ENCODE peak calls at places on chromosome 13, in seven cellular contexts. G is HL-60, O is GM23338, U is adrenal gland, C is cardiac muscle cell, T is tibial nerve, D is lung. L is an unnamed sample.

GRCh38 chr13:97445504-97446187 is 11.7 kb downstream of the RAP2A start:
- DNase-seq in U (no peak), G (no peak), O (no peak), C (no peak), D (no peak), T (no peak), L (no peak)

GRCh38 chr13:63409791-63410351 is 1994.2 kb upstream of the PCDH20 start:
- DNase-seq in C (no peak), O (no peak), U (no peak), G (no peak), D (no peak), T (no peak), L (no peak)

GRCh38 chr13:66673401-66673800 is 556.7 kb downstream of the PCDH9 start:
- DNase-seq in O (no peak), D (no peak), T (no peak), U (no peak), C (no peak), G (no peak), L (no peak)

GRCh38 chr13:91372813-91373420 is 25.4 kb downstream of the MIR17HG start:
- DNase-seq in O (no peak), U (no peak), D (no peak), T (no peak), C (no peak), G (no peak), L (no peak)

GRCh38 chr13:107545946-107546502 is 669.3 kb downstream of the LIG4 start:
- DNase-seq in U (no peak), O (no peak), C (peak), D (no peak), T (no peak), G (no peak), L (no peak)

GRCh38 chr13:30757026-30757425 is 21.7 kb downstream of the ALOX5AP start:
- DNase-seq in D (no peak), T (no peak), G (no peak), C (peak), U (no peak), O (no peak), L (peak)

GRCh38 chr13:26548251-26548765 is 9.2 kb upstream of the WASF3 start:
- DNase-seq in C (no peak), D (no peak), G (no peak), U (no peak), T (no peak), O (no peak), L (no peak)

GRCh38 chr13:110779046-110779445 is 65.5 kb downstream of the ING1 start:
- DNase-seq in U (no peak), O (no peak), T (no peak), D (no peak), C (no peak), G (no peak), L (no peak)

GRCh38 chr13:74891610-74892009 is 590.4 kb downstream of the TBC1D4 start:
- DNase-seq in O (no peak), C (no peak), U (no peak), T (no peak), G (no peak), D (no peak), L (no peak)

GRCh38 chr13:109743706-109744453 is 42.5 kb downstream of the IRS2 start:
- DNase-seq in C (peak), D (no peak), O (no peak), U (no peak), T (no peak), G (no peak), L (peak)

GRCh38 chr13:102784501-102784900 is 10.9 kb upstream of the TEX30 start:
- DNase-seq in C (no peak), G (no peak), U (no peak), T (no peak), D (no peak), O (no peak), L (no peak)

GRCh38 chr13:21243045-21243842 is 66.8 kb downstream of the MRPL57 start:
- DNase-seq in C (no peak), O (no peak), G (no peak), T (no peak), D (no peak), U (no peak), L (no peak)

GRCh38 chr13:106619688-106620555 is 52.0 kb upstream of the ARGLU1 start:
- DNase-seq in U (no peak), T (no peak), D (no peak), O (peak), G (no peak), C (peak), L (peak)

GRCh38 chr13:44306401-44307192 is 67.0 kb upstream of the SERP2 start:
- DNase-seq in D (no peak), G (no peak), C (peak), T (peak), U (peak), O (peak), L (peak)

GRCh38 chr13:68551701-68552522 is 1321.8 kb upstream of the PCDH9 start:
- DNase-seq in O (no peak), G (no peak), U (no peak), D (no peak), T (no peak), C (no peak), L (no peak)

GRCh38 chr13:44921931-44922758 is 67.1 kb downstream of the NUFIP1 start:
- DNase-seq in D (peak), G (no peak), O (no peak), C (peak), U (peak), T (peak), L (no peak)

GRCh38 chr13:19998960-19999359 is 40.4 kb downstream of the ZMYM2 start:
- DNase-seq in O (no peak), G (no peak), T (no peak), C (no peak), D (no peak), U (no peak), L (no peak)

GRCh38 chr13:107942030-107942617 is 273.2 kb downstream of the LIG4 start:
- DNase-seq in T (no peak), U (no peak), G (no peak), D (no peak), O (no peak), C (no peak), L (no peak)

DNA sequence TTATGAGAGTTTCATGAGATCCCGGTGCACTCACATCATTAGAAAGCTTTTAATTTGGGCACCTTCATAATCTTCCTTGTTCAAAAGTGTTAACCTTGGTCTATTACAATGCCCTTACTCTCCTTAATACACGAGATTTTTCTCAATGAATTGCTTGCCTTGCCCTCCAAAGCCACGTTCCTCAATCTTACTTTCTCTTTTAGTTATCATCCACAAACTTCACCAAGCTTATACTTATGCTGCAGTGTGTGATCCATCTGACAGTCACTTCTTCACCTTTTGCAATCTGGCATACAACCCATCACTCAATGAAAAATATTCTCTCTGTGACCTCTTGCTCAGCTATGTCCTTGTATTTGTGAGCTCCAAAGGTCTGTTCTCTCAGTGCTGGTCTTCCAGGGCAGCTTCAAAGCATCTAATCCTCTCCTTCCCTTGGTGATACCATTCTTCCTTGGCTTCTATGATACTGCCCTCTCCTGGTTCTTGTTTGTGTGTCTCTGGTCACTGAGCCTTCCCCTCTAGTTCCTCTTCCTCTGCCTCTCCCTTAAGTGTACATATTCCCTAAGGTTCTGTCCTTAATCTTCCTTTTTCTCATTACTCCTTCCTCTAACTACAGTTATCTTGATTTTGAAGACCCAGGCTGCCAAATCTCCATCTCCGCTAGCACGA is 202.2 kb upstream of the STARD13 start:
- DNase-seq in C (no peak), D (no peak), O (peak), U (no peak), T (no peak), G (no peak), L (peak)
- TF ChIP-seq CTCF in C (peak), D (peak), O (peak), U (peak), T (peak), G (peak), L (peak)

DNA sequence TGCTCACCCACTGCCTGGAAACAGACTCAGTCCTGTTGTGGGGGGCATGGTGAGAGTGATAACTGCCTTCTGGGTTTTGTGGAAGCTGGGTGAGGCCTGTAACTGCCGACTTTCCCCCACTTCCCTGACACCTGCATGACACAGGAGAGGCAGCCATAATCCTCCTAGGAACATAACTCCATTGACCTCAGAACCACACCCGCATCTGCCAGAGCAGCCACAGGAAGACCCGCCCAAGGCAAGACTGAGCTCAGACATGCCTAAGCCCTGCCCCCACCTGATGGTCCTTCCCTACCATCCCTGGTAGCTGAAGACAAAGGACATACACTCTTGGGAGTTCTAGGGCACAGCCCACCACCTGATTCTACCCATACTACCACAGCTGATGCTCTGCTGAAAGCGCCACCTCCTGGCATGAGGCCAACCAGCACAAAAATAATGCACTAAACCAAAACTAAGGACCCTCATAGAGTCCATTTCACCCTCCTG is 326.7 kb downstream of the RBM26 start:
- DNase-seq in U (no peak), C (no peak), D (no peak), G (no peak), O (peak), T (no peak), L (peak)
- H3K4me3 ChIP-seq in U (no peak), C (no peak), D (no peak), G (no peak), O (no peak), T (no peak), L (no peak)

GRCh38 chr13:50170447-50171037 is 155.3 kb downstream of the KCNRG start:
- DNase-seq in C (no peak), G (no peak), D (no peak), U (no peak), O (no peak), T (no peak), L (no peak)
- TF ChIP-seq CTCF in C (peak), G (no peak), D (no peak), U (peak), O (no peak), T (peak), L (no peak)

GRCh38 chr13:48780713-48781341 is 127.1 kb downstream of the CYSLTR2 start:
- DNase-seq in O (no peak), C (no peak), G (no peak), T (no peak), U (no peak), D (no peak), L (no peak)

GRCh38 chr13:48784906-48785555 is 131.3 kb downstream of the CYSLTR2 start:
- DNase-seq in T (no peak), O (no peak), C (no peak), D (no peak), U (no peak), G (no peak), L (no peak)

GRCh38 chr13:48783831-48784230 is 130.1 kb downstream of the CYSLTR2 start:
- DNase-seq in G (no peak), C (no peak), T (no peak), O (no peak), D (no peak), U (no peak), L (no peak)

GRCh38 chr13:48783181-48783630 is 129.5 kb downstream of the CYSLTR2 start:
- DNase-seq in O (no peak), T (peak), U (peak), G (peak), C (no peak), D (peak), L (no peak)

GRCh38 chr13:48782429-48782840 is 128.7 kb downstream of the CYSLTR2 start:
- DNase-seq in O (no peak), T (no peak), U (no peak), D (no peak), C (no peak), G (no peak), L (no peak)
- H3K4me3 ChIP-seq in O (no peak), T (no peak), U (no peak), D (no peak), C (no peak), G (no peak), L (no peak)

DNA sequence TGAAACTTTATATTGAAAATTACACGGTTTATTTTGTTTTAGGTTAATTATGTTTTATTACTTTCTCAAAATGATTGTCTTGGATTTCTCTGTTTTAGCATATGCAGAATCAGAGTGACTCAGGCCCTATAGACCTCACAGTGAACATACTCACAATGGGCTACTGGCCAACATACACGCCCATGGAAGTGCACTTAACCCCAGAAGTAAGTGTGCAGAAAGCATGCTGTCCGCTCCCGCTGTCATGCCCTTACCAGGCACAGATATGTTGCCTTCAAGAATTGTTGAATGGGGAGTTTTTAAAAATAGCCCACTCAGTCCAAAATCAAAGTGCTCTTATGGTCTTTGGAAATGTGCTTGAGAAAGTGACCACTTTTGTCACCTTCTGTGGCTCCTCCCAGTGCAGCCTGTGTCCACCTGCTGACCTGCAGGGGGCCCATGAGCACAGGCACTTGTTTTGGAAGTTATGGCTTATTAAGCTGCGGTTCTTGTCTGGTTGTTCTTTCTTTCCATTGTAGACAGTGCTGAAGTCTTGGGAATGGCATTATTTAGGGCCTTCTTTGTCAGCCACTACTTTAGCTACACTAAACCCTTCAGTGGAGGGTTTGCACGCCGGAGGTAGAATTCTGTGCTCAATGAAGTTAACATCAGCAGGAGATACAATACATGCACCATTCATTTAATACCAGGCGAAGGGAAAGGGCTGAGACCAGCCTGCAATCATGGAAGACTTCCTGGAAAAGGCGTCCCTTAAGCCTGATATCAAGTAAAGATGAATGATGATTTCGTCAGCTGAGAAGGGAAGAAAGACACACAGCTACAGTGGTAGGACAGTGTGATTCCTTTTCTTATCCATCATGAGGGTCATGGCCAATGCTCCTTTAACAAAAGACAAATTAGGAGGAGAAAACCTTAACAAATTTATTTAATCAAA is 36.7 kb downstream of the CUL4A start:
- DNase-seq in O (peak), C (no peak), G (no peak), U (no peak), D (peak), T (no peak), L (no peak)
- TF ChIP-seq CTCF in O (peak), C (peak), G (peak), U (peak), D (no peak), T (no peak), L (peak)

DNA sequence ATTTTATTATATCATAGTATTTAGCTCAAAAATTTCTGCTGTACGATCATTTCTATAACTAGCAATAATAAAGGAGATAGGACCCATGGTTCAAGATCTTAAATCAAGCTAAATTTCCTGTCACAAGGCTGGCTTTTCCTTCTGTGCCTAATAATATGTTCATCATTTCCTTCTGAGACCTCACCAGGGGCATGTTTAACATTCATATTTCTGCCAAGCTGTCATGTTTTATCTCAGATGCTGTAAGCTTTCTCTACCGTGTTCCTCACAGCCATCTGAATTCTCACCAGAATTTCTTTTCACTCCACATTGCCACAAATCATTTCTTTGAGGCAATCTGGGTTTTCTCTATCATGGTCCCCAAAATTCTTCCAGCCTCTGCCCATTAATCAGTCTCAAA is 482.3 kb upstream of the SGCG start:
- DNase-seq in O (no peak), D (no peak), C (no peak), T (no peak), U (no peak), G (no peak), L (no peak)
- H3K4me3 ChIP-seq in O (no peak), D (no peak), C (no peak), T (no peak), U (no peak), G (no peak), L (no peak)

L was measured in endodermal cell.